ENCODE peak calls at places on chromosomes 13 and 19, in nine cellular contexts. O, H, N, Q, A, C, D, Z and B are unnamed samples.
A peak's percentile ranks its signal among the peaks of the same experiment; 100 is the strongest.

GRCh38 chr19:56725829-56726424 is 54.4 kb upstream of the ZNF835 start:
- DNase-seq in O (no peak), H (no peak), N (no peak), Q (peak; percentile 10), A (no peak), C (no peak), D (no peak), Z (peak; percentile 33), B (peak; percentile 86)

GRCh38 chr19:17322854-17323253 is 11.8 kb downstream of the ANO8 start:
- DNase-seq in O (no peak), H (no peak), N (no peak), Q (no peak), A (no peak), C (no peak), D (no peak), Z (peak; percentile 19), B (no peak)

GRCh38 chr13:37429976-37430375 is 168.6 kb downstream of the POSTN start:
- DNase-seq in O (no peak), H (peak; percentile 60), N (no peak), Q (peak; percentile 98), A (no peak), C (no peak), D (no peak), Z (no peak), B (no peak)

GRCh38 chr13:42654760-42655159 is 80.8 kb downstream of the TNFSF11 start:
- DNase-seq in O (no peak), H (no peak), N (no peak), Q (peak; percentile 38), A (no peak), C (no peak), D (no peak), Z (no peak), B (no peak)

GRCh38 chr19:35273686-35274259 is 5.0 kb downstream of the USF2 start:
- DNase-seq in O (no peak), H (no peak), N (no peak), Q (no peak), A (no peak), C (no peak), D (no peak), Z (no peak), B (no peak)

GRCh38 chr13:85853901-85854663 is 54.9 kb upstream of the SLITRK6 start:
- DNase-seq in O (peak; percentile 31), H (no peak), N (no peak), Q (no peak), A (no peak), C (no peak), D (no peak), Z (no peak), B (no peak)

GRCh38 chr13:114248011-114248410 is 13.3 kb downstream of the CDC16 start:
- DNase-seq in O (no peak), H (peak; percentile 74), N (no peak), Q (peak; percentile 55), A (no peak), C (no peak), D (no peak), Z (no peak), B (no peak)

GRCh38 chr19:50281491-50281890 is 47.7 kb downstream of the KCNC3 start:
- DNase-seq in O (no peak), H (no peak), N (no peak), Q (no peak), A (no peak), C (no peak), D (no peak), Z (no peak), B (no peak)

GRCh38 chr13:81568824-81569223 is 1227.9 kb upstream of the SPRY2 start:
- DNase-seq in O (no peak), H (no peak), N (no peak), Q (no peak), A (no peak), C (no peak), D (no peak), Z (no peak), B (no peak)

GRCh38 chr19:2469102-2469914 is 6.6 kb upstream of the GADD45B start:
- DNase-seq in O (peak; percentile 65), H (peak; percentile 80), N (no peak), Q (peak; percentile 64), A (no peak), C (peak; percentile 80), D (peak; percentile 77), Z (no peak), B (peak; percentile 54)

GRCh38 chr19:34274284-34274826 is 20.0 kb downstream of the GARRE1 start:
- DNase-seq in O (no peak), H (peak; percentile 43), N (no peak), Q (no peak), A (no peak), C (no peak), D (no peak), Z (no peak), B (no peak)

GRCh38 chr19:33627962-33628839 is 6.4 kb downstream of the CHST8 start:
- DNase-seq in O (no peak), H (no peak), N (no peak), Q (no peak), A (no peak), C (no peak), D (no peak), Z (no peak), B (no peak)

GRCh38 chr19:47228937-47229673 is 1.9 kb downstream of the BBC3 start:
- DNase-seq in O (no peak), H (peak; percentile 46), N (peak; percentile 48), Q (peak; percentile 45), A (no peak), C (no peak), D (no peak), Z (no peak), B (no peak)

GRCh38 chr19:45768644-45769053 is 403 bp downstream of the SIX5 start:
- DNase-seq in O (peak; percentile 51), H (peak; percentile 55), N (peak; percentile 38), Q (peak; percentile 63), A (no peak), C (no peak), D (peak; percentile 78), Z (no peak), B (peak; percentile 24)

GRCh38 chr19:11685676-11686650 is 52.8 kb downstream of the ZNF823 start:
- DNase-seq in O (no peak), H (no peak), N (no peak), Q (no peak), A (no peak), C (no peak), D (no peak), Z (no peak), B (no peak)

GRCh38 chr19:40530091-40530901 is 46.4 kb upstream of the SHKBP1 start:
- DNase-seq in O (peak; percentile 83), H (no peak), N (no peak), Q (no peak), A (no peak), C (no peak), D (no peak), Z (peak; percentile 17), B (peak; percentile 51)

GRCh38 chr19:19410553-19411550 is 5.4 kb downstream of the GATAD2A start:
- DNase-seq in O (no peak), H (no peak), N (peak; percentile 20), Q (no peak), A (no peak), C (no peak), D (no peak), Z (no peak), B (no peak)

GRCh38 chr19:49224856-49225255 is 67.3 kb downstream of the TRPM4 start:
- DNase-seq in O (peak; percentile 91), H (peak; percentile 75), N (no peak), Q (peak; percentile 50), A (no peak), C (no peak), D (no peak), Z (no peak), B (peak; percentile 11)

GRCh38 chr13:30985637-30986205 is 53.3 kb downstream of the TEX26 start:
- DNase-seq in O (no peak), H (peak; percentile 84), N (no peak), Q (peak; percentile 78), A (no peak), C (no peak), D (no peak), Z (no peak), B (no peak)

GRCh38 chr13:92843549-92843948 is 383.1 kb upstream of the GPC6 start:
- DNase-seq in O (no peak), H (peak; percentile 53), N (no peak), Q (peak; percentile 53), A (no peak), C (no peak), D (no peak), Z (no peak), B (no peak)

GRCh38 chr13:90542959-90543358 is 804.5 kb upstream of the MIR17HG start:
- DNase-seq in O (no peak), H (no peak), N (no peak), Q (no peak), A (no peak), C (no peak), D (no peak), Z (no peak), B (no peak)

GRCh38 chr13:43193789-43194188 is 170.4 kb downstream of the DNAJC15 start:
- DNase-seq in O (no peak), H (no peak), N (no peak), Q (no peak), A (no peak), C (no peak), D (no peak), Z (no peak), B (no peak)

GRCh38 chr19:10881403-10882107 is 10.2 kb downstream of the CARM1 start:
- DNase-seq in O (peak; percentile 58), H (no peak), N (no peak), Q (no peak), A (no peak), C (no peak), D (no peak), Z (no peak), B (no peak)

GRCh38 chr13:98613591-98613990 is 36.7 kb upstream of the STK24 start:
- DNase-seq in O (no peak), H (no peak), N (no peak), Q (no peak), A (no peak), C (no peak), D (no peak), Z (no peak), B (no peak)

GRCh38 chr19:35513231-35513974 is at the start of gene DMKN:
- DNase-seq in O (peak; percentile 61), H (peak; percentile 43), N (no peak), Q (peak; percentile 58), A (no peak), C (peak; percentile 35), D (no peak), Z (no peak), B (peak; percentile 36)

GRCh38 chr19:13042443-13043130 is 47.3 kb downstream of the NFIX start:
- DNase-seq in O (no peak), H (no peak), N (no peak), Q (peak; percentile 69), A (no peak), C (no peak), D (no peak), Z (no peak), B (no peak)

GRCh38 chr13:41802684-41803554 is 158.0 kb downstream of the VWA8 start:
- DNase-seq in O (no peak), H (peak; percentile 85), N (no peak), Q (peak; percentile 92), A (no peak), C (no peak), D (no peak), Z (no peak), B (no peak)